ENCODE peak calls at places on chromosomes 4 and X, in five cellular contexts. T is neuronal stem cell; Q is CD4-positive, alpha-beta memory T cell; F is substantia nigra; E is PC-3. U is an unnamed sample.

GRCh38 chrX:153771261-153771681 is 7.2 kb downstream of the PLXNB3 start:
- DNase-seq in T (no peak), Q (no peak), F (no peak), E (no peak), U (peak; percentile 8)

GRCh38 chrX:85244411-85245210 is 820 bp downstream of the ZNF711 start:
- DNase-seq in T (peak; percentile 14), Q (no peak), F (no peak), E (no peak), U (peak; percentile 9)

GRCh38 chrX:150765237-150765636 is 72.0 kb downstream of the MTMR1 start:
- DNase-seq in T (no peak), Q (no peak), F (no peak), E (no peak), U (no peak)

GRCh38 chrX:10015711-10016515 is 48.8 kb downstream of the CLDN34 start:
- DNase-seq in T (no peak), Q (peak; percentile 9), F (peak; percentile 1), E (peak; percentile 25), U (peak; percentile 39)

GRCh38 chrX:148928803-148929202 is 428.4 kb downstream of the AFF2 start:
- DNase-seq in T (no peak), Q (no peak), F (no peak), E (no peak), U (no peak)

GRCh38 chr4:137532869-137533236 is 559 bp upstream of the PCDH18 start:
- DNase-seq in T (no peak), Q (no peak), F (no peak), E (no peak), U (no peak)

GRCh38 chrX:6667048-6667768 is 132.3 kb upstream of the VCX3A start:
- DNase-seq in T (no peak), Q (no peak), F (no peak), E (no peak), U (no peak)

GRCh38 chr4:69849969-69850368 is 10.0 kb downstream of the SULT1E1 start:
- DNase-seq in T (no peak), Q (no peak), F (no peak), E (no peak), U (no peak)

GRCh38 chrX:136909706-136910564 is 29.4 kb upstream of the RBMX start:
- DNase-seq in T (peak; percentile 83), Q (peak; percentile 62), F (peak; percentile 20), E (peak; percentile 83), U (peak; percentile 89)

GRCh38 chr4:119721878-119722277 is 93.3 kb upstream of the PDE5A start:
- DNase-seq in T (no peak), Q (no peak), F (no peak), E (peak; percentile 23), U (no peak)

GRCh38 chrX:2311483-2311882 is 189.3 kb downstream of the DHRSX start:
- DNase-seq in T (peak; percentile 90), Q (no peak), F (no peak), E (no peak), U (peak; percentile 72)
- H3K27ac ChIP-seq in T (peak overlapping the region; percentile 85), Q (no peak overlapping the region), F (no peak overlapping the region), E (no peak overlapping the region), U (peak overlapping the region; percentile 19)

DNA sequence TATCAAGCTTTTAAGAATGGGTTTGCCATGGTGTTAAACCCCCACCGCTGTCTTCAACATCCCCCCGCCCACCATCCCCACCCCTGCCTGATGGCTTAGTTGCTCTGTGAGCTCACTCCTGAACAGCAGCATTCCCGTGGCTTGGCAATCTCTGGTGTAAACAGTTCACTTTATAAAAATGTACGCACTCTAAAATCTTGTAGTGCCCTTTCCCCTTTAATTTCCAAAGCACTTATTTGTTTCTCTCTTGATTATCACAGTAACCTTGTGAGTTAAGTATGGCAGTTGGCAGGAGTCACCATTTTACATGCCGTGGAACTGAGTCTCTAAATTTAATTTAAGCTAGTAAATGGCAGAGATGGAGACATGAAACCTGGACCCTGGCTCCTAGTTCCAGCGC is 123.0 kb downstream of the AFF1 start:
- DNase-seq in T (no peak), Q (no peak), F (no peak), E (peak; percentile 13), U (no peak)
- H3K27ac ChIP-seq in T (no peak overlapping the region), Q (no peak overlapping the region), F (no peak overlapping the region), E (peak overlapping the region; percentile 85), U (peak overlapping the region; percentile 61)

GRCh38 chr4:5165419-5166369 is 114.4 kb downstream of the STK32B start:
- DNase-seq in T (no peak), Q (no peak), F (no peak), E (peak; percentile 66), U (peak; percentile 93)

GRCh38 chr4:5168891-5169290 is 117.6 kb downstream of the STK32B start:
- DNase-seq in T (no peak), Q (no peak), F (no peak), E (no peak), U (no peak)

GRCh38 chr4:5162909-5163508 is 111.7 kb downstream of the STK32B start:
- DNase-seq in T (no peak), Q (no peak), F (no peak), E (no peak), U (peak; percentile 51)

GRCh38 chr4:5164221-5164912 is 113.1 kb downstream of the STK32B start:
- DNase-seq in T (no peak), Q (no peak), F (no peak), E (no peak), U (peak; percentile 53)

DNA sequence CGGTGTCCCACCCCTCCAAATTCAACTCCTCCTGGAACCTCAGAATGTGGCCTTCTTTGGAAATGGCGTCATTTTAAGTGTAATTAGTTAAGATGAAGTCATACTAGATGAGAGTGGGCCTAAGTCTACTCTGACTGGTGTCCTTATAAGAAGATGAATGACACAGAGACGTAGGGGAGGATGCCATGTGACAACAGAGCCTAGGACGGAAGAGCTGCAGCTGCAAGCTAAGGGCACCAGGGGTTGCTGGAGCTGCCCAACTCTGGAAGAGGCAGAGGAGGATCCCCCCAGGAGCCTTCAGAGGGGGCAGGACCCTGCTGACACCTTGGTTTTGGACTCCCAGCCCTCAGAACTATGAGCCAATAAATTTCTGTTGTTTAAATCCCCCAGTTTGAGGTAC is 115.1 kb downstream of the STK32B start:
- DNase-seq in T (no peak), Q (no peak), F (no peak), E (no peak), U (peak; percentile 22)
- H3K27ac ChIP-seq in T (no peak overlapping the region), Q (no peak overlapping the region), F (no peak overlapping the region), E (no peak overlapping the region), U (peak overlapping the region; percentile 69)

DNA sequence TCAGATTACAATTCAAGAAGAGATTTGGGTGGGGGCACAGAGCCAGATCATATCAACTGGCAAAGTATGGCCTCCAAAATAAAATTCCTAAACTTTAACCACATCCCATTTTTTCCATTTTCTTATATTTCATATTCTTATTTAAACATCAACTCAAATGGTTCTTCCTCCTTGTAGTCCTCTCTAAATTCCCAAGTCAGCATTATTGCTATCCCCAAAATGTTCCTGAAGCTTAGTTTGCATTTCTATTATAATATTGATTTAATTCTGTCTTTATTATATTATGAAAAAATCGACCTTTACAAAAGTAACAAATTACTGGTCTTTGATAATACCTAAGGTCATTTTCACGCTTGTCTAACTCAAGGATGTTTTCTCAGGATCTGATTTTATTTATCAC is 67.5 kb downstream of the NPY1R start:
- DNase-seq in T (no peak), Q (no peak), F (no peak), E (no peak), U (no peak)
- H3K27ac ChIP-seq in T (no peak overlapping the region), Q (no peak overlapping the region), F (no peak overlapping the region), E (no peak overlapping the region), U (no peak overlapping the region)

GRCh38 chrX:129779747-129780146 is at the start of gene SASH3:
- DNase-seq in T (no peak), Q (peak; percentile 64), F (no peak), E (no peak), U (no peak)
- H3K27ac ChIP-seq in T (no peak within 1 kb of the TSS), Q (peak within 1 kb of the TSS; percentile 62), F (peak within 1 kb of the TSS; percentile 38), E (no peak within 1 kb of the TSS), U (no peak within 1 kb of the TSS)

GRCh38 chr4:123807866-123808265 is 411.3 kb downstream of the SPRY1 start:
- DNase-seq in T (no peak), Q (no peak), F (no peak), E (no peak), U (no peak)

GRCh38 chr4:123813901-123814300 is 417.3 kb downstream of the SPRY1 start:
- DNase-seq in T (no peak), Q (no peak), F (no peak), E (no peak), U (no peak)

GRCh38 chr4:123816462-123816861 is 419.9 kb downstream of the SPRY1 start:
- DNase-seq in T (no peak), Q (no peak), F (no peak), E (no peak), U (no peak)

GRCh38 chr4:123809864-123810263 is 413.3 kb downstream of the SPRY1 start:
- DNase-seq in T (no peak), Q (no peak), F (no peak), E (no peak), U (no peak)

GRCh38 chr4:123811763-123812390 is 415.3 kb downstream of the SPRY1 start:
- DNase-seq in T (no peak), Q (no peak), F (no peak), E (no peak), U (no peak)
- H3K27ac ChIP-seq in T (no peak overlapping the region), Q (no peak overlapping the region), F (no peak overlapping the region), E (no peak overlapping the region), U (no peak overlapping the region)

U was measured in WERI-Rb-1.